ENCODE peak calls at places on chromosomes 2 and 18, in six cellular contexts. G is suprapubic skin, Z is uterus, W is prostate gland, Q is heart left ventricle, M is adrenal gland. C is an unnamed sample.
A peak's percentile ranks its signal among the peaks of the same experiment; 100 is the strongest.

GRCh38 chr2:240431276-240431662 is 4.2 kb upstream of the GPC1 start:
- DNase-seq in G (peak; percentile 50), Z (no peak), W (no peak), Q (no peak), M (no peak), C (no peak)

GRCh38 chr2:95300391-95300938 is 3.3 kb downstream of the KCNIP3 start:
- DNase-seq in G (no peak), Z (no peak), W (peak; percentile 48), Q (no peak), M (no peak), C (no peak)

GRCh38 chr18:50704541-50704940 is 115.3 kb downstream of the MRO start:
- DNase-seq in G (no peak), Z (no peak), W (no peak), Q (no peak), M (no peak), C (no peak)

GRCh38 chr2:96527990-96528679 is 8.4 kb upstream of the ARID5A start:
- DNase-seq in G (no peak), Z (peak; percentile 55), W (peak; percentile 62), Q (peak; percentile 60), M (peak; percentile 53), C (no peak)

GRCh38 chr2:149357058-149357457 is 26.7 kb downstream of the LYPD6 start:
- DNase-seq in G (no peak), Z (no peak), W (no peak), Q (no peak), M (no peak), C (no peak)

GRCh38 chr2:156110890-156111289 is 221.6 kb downstream of the NR4A2 start:
- DNase-seq in G (no peak), Z (no peak), W (no peak), Q (no peak), M (no peak), C (no peak)

GRCh38 chr2:26571316-26571715 is 69.8 kb downstream of the CIB4 start:
- DNase-seq in G (peak; percentile 33), Z (no peak), W (no peak), Q (no peak), M (no peak), C (no peak)

GRCh38 chr2:47654790-47655562 is 128.0 kb upstream of the MSH6 start:
- DNase-seq in G (no peak), Z (no peak), W (no peak), Q (no peak), M (no peak), C (no peak)

GRCh38 chr2:110931648-110932047 is 189.1 kb upstream of the BCL2L11 start:
- DNase-seq in G (no peak), Z (no peak), W (no peak), Q (no peak), M (no peak), C (no peak)

GRCh38 chr2:189772212-189772611 is 9.6 kb upstream of the OSGEPL1 start:
- DNase-seq in G (no peak), Z (no peak), W (no peak), Q (no peak), M (no peak), C (no peak)

GRCh38 chr2:141741652-141742051 is 389.2 kb downstream of the LRP1B start:
- DNase-seq in G (no peak), Z (no peak), W (no peak), Q (no peak), M (no peak), C (no peak)

GRCh38 chr2:218028562-218029348 is 26.0 kb upstream of the TNS1 start:
- DNase-seq in G (peak; percentile 56), Z (no peak), W (peak; percentile 53), Q (no peak), M (no peak), C (no peak)

GRCh38 chr2:240364582-240364960 is 70.9 kb upstream of the GPC1 start:
- DNase-seq in G (no peak), Z (no peak), W (no peak), Q (no peak), M (no peak), C (no peak)

GRCh38 chr2:120647487-120647886 is 88.2 kb upstream of the GLI2 start:
- DNase-seq in G (no peak), Z (no peak), W (no peak), Q (no peak), M (no peak), C (no peak)

GRCh38 chr2:42286268-42286946 is 74.6 kb downstream of the COX7A2L start:
- DNase-seq in G (no peak), Z (no peak), W (no peak), Q (no peak), M (no peak), C (no peak)

GRCh38 chr2:44833123-44834069 is 108.1 kb upstream of the SIX3 start:
- DNase-seq in G (no peak), Z (no peak), W (no peak), Q (no peak), M (no peak), C (no peak)

GRCh38 chr2:177078416-177078815 is 134.2 kb upstream of the HNRNPA3 start:
- DNase-seq in G (no peak), Z (peak; percentile 81), W (no peak), Q (no peak), M (no peak), C (no peak)

GRCh38 chr18:34928754-34929335 is 112.4 kb upstream of the MAPRE2 start:
- DNase-seq in G (no peak), Z (no peak), W (no peak), Q (no peak), M (no peak), C (no peak)

GRCh38 chr2:158967731-158968395 is 577 bp upstream of the TANC1 start:
- DNase-seq in G (peak; percentile 69), Z (peak; percentile 42), W (peak; percentile 49), Q (peak; percentile 56), M (peak; percentile 55), C (no peak)

GRCh38 chr2:96144481-96145027 is 686 bp downstream of the DUSP2 start:
- DNase-seq in G (peak; percentile 72), Z (no peak), W (peak; percentile 14), Q (no peak), M (peak; percentile 53), C (no peak)

GRCh38 chr2:170073288-170073687 is 104.7 kb upstream of the MYO3B start:
- DNase-seq in G (no peak), Z (peak; percentile 20), W (peak; percentile 80), Q (peak; percentile 60), M (peak; percentile 90), C (no peak)

GRCh38 chr2:129906861-129907235 is 72.6 kb upstream of the RAB6C start:
- DNase-seq in G (no peak), Z (no peak), W (no peak), Q (no peak), M (no peak), C (no peak)

GRCh38 chr2:153235516-153235915 is 243.0 kb downstream of the RPRM start:
- DNase-seq in G (no peak), Z (no peak), W (no peak), Q (no peak), M (no peak), C (no peak)

GRCh38 chr2:196101325-196101981 is 32.8 kb upstream of the DNAH7 start:
- DNase-seq in G (no peak), Z (no peak), W (no peak), Q (no peak), M (peak; percentile 47), C (no peak)

GRCh38 chr2:51723716-51724115 is 691.8 kb upstream of the NRXN1 start:
- DNase-seq in G (no peak), Z (no peak), W (no peak), Q (no peak), M (no peak), C (no peak)

DNA sequence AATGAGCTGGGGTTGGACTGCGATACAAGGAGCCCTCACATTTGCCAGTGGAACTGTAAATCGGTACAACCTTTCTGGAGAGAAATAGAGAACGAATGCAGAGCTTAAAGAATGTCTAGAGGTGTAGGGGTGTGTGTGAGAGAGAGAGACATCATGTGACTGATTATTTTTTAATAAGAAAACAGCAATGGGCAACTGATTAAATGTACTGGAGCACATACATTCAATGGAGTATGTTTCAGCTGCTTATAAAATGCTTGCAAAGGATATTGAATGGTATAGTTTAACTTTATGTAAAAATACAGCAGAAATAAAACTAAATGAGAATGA is 391 bp upstream of the TMEM17 start:
- DNase-seq in G (no peak), Z (no peak), W (no peak), Q (no peak), M (no peak), C (no peak)
- TF ChIP-seq POLR2A in G (no peak), Z (no peak), W (no peak), Q (no peak), M (no peak), C (no peak)

DNA sequence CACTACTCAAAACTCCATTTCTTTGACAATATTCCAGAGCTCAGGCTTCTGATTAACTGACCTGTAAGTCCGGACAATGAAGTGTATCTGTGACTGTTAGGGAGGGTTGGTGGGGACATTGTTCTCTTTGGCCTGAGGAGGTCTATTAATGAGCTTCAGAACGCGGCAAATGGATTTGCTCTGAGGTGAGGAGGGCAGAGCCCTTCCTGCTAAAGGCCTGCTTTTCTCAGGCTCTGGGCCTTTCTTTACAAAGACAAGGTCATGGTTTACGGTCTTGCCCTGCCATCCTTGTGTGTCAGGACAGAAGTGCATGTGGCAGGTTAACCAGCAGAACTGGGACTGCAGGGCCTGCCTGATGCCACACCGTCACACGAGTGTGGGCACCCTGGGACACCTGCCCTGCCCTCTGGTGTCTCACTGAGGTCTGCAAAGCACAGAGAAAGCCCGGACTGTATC is 7.2 kb downstream of the ALKAL2 start:
- DNase-seq in G (no peak), Z (no peak), W (no peak), Q (no peak), M (peak; percentile 63), C (no peak)
- TF ChIP-seq POLR2A in G (no peak), Z (no peak), W (no peak), Q (no peak), M (peak; percentile 33), C (no peak)

GRCh38 chr2:231056453-231057416 is at the start of gene PSMD1:
- DNase-seq in G (peak; percentile 94), Z (peak; percentile 93), W (peak; percentile 87), Q (peak; percentile 94), M (peak; percentile 94), C (peak; percentile 74)
- TF ChIP-seq POLR2A in G (no peak), Z (no peak), W (no peak), Q (peak; percentile 42), M (peak; percentile 47), C (peak; percentile 62)

GRCh38 chr2:27771548-27772335 is at the start of gene MRPL33:
- DNase-seq in G (peak; percentile 97), Z (peak; percentile 93), W (peak; percentile 92), Q (peak; percentile 96), M (peak; percentile 97), C (peak; percentile 90)
- TF ChIP-seq POLR2A in G (no peak), Z (peak; percentile 68), W (peak; percentile 57), Q (peak; percentile 61), M (peak; percentile 82), C (no peak)

GRCh38 chr18:23623040-23623439 is 36.7 kb upstream of the NPC1 start:
- DNase-seq in G (no peak), Z (no peak), W (no peak), Q (no peak), M (no peak), C (no peak)

GRCh38 chr18:23617412-23618009 is 31.2 kb upstream of the NPC1 start:
- DNase-seq in G (no peak), Z (no peak), W (no peak), Q (no peak), M (no peak), C (no peak)

GRCh38 chr18:23618862-23619387 is 32.6 kb upstream of the NPC1 start:
- DNase-seq in G (no peak), Z (no peak), W (no peak), Q (no peak), M (peak; percentile 24), C (no peak)

GRCh38 chr18:23616258-23616657 is 30.0 kb upstream of the NPC1 start:
- DNase-seq in G (no peak), Z (no peak), W (no peak), Q (no peak), M (no peak), C (no peak)

GRCh38 chr18:23619388-23619873 is 33.1 kb upstream of the NPC1 start:
- DNase-seq in G (no peak), Z (peak; percentile 56), W (no peak), Q (peak; percentile 19), M (peak; percentile 53), C (peak; percentile 15)
- TF ChIP-seq POLR2A in G (no peak), Z (no peak), W (no peak), Q (no peak), M (peak; percentile 54), C (no peak)

C was measured in H54.